ENCODE peak calls at places on chromosomes 12 and 14, in four cellular contexts. N is anterior cingulate cortex, Q is HepG2, H is NCI-H1436. Z is an unnamed sample.

GRCh38 chr12:29726321-29726692 is 57.4 kb downstream of the TMTC1 start:
- DNase-seq in Q (no peak), H (no peak), N (no peak), Z (no peak)

GRCh38 chr12:98399532-98399931 is 115.9 kb upstream of the TMPO start:
- DNase-seq in Q (peak), H (no peak), N (no peak), Z (no peak)

GRCh38 chr12:88383405-88383804 is 196.9 kb downstream of the KITLG start:
- DNase-seq in N (no peak), H (no peak), Q (no peak), Z (no peak)

GRCh38 chr12:27984275-27984674 is 11.7 kb upstream of the PTHLH start:
- DNase-seq in N (no peak), Q (no peak), H (no peak), Z (no peak)

GRCh38 chr12:62995097-62995496 is 60.1 kb upstream of the PPM1H start:
- DNase-seq in N (no peak), Q (no peak), H (no peak), Z (no peak)

GRCh38 chr12:6790496-6791150 is 1.3 kb downstream of the CD4 start:
- DNase-seq in H (no peak), N (no peak), Q (no peak), Z (no peak)

GRCh38 chr12:19382111-19382526 is 57.2 kb upstream of the AEBP2 start:
- DNase-seq in N (no peak), Q (peak), H (peak), Z (peak)

GRCh38 chr12:44859998-44860689 is 16.0 kb downstream of the NELL2 start:
- DNase-seq in Q (no peak), H (no peak), N (no peak), Z (no peak)

GRCh38 chr12:80708535-80709328 is 1.3 kb downstream of the MYF6 start:
- DNase-seq in N (no peak), Q (no peak), H (no peak), Z (no peak)

GRCh38 chr12:91210144-91210543 is 27.5 kb upstream of the DCN start:
- DNase-seq in Q (no peak), N (no peak), H (no peak), Z (no peak)

GRCh38 chr14:61698216-61698980 is 3.1 kb downstream of the HIF1A start:
- DNase-seq in H (no peak), N (no peak), Q (no peak), Z (no peak)

GRCh38 chr12:117162167-117162539 is 28.1 kb downstream of the FBXO21 start:
- DNase-seq in N (no peak), H (no peak), Q (no peak), Z (no peak)

GRCh38 chr12:69064734-69065413 is 131.9 kb upstream of the CPM start:
- DNase-seq in Q (no peak), H (no peak), N (no peak), Z (no peak)

GRCh38 chr14:67420102-67420739 is 8.3 kb upstream of the PLEK2 start:
- DNase-seq in H (peak), Q (peak), N (no peak), Z (peak)

GRCh38 chr12:63966603-63966975 is 122.1 kb downstream of the SRGAP1 start:
- DNase-seq in N (no peak), H (no peak), Q (no peak), Z (no peak)

GRCh38 chr14:59159169-59159568 is 29.3 kb upstream of the DAAM1 start:
- DNase-seq in H (no peak), Q (no peak), N (no peak), Z (no peak)

GRCh38 chr14:52299692-52300278 is 14.3 kb upstream of the PTGER2 start:
- DNase-seq in H (peak), Q (peak), N (no peak), Z (peak)

GRCh38 chr12:86787419-86787818 is 531.2 kb upstream of the MGAT4C start:
- DNase-seq in N (no peak), H (no peak), Q (no peak), Z (no peak)